ENCODE peak calls at places on chromosomes 2 and 18, in five cellular contexts. G is fibroblast of pulmonary artery, H is breast epithelium, B is WTC11, X is glutamatergic neuron. L is an unnamed sample.
A peak's percentile ranks its signal among the peaks of the same experiment; 100 is the strongest.

GRCh38 chr2:143158500-143159262 is 29.5 kb downstream of the ARHGAP15 start:
- DNase-seq in G (no peak), H (no peak), B (no peak), X (no peak), L (no peak)

GRCh38 chr2:135225781-135226180 is 173.7 kb downstream of the RAB3GAP1 start:
- DNase-seq in G (no peak), H (no peak), B (no peak), X (no peak), L (no peak)

GRCh38 chr2:114068438-114068837 is 178.5 kb downstream of the ACTR3 start:
- DNase-seq in G (peak; percentile 6), H (no peak), B (peak; percentile 15), X (no peak), L (no peak)

GRCh38 chr18:26434887-26435286 is 113.5 kb downstream of the KCTD1 start:
- DNase-seq in G (no peak), H (no peak), B (no peak), X (no peak), L (no peak)

GRCh38 chr18:77803024-77803423 is 553.4 kb downstream of the GALR1 start:
- DNase-seq in G (no peak), H (no peak), B (no peak), X (no peak), L (no peak)

GRCh38 chr2:172962824-172963223 is 112.8 kb upstream of the MAP3K20 start:
- DNase-seq in G (peak; percentile 66), H (no peak), B (no peak), X (no peak), L (no peak)

GRCh38 chr2:102401868-102402267 is 21.1 kb upstream of the IL18RAP start:
- DNase-seq in G (no peak), H (no peak), B (no peak), X (no peak), L (no peak)

GRCh38 chr18:69968073-69968472 is 20.4 kb upstream of the CD226 start:
- DNase-seq in G (no peak), H (no peak), B (peak; percentile 30), X (no peak), L (no peak)

GRCh38 chr2:43980902-43981301 is 14.9 kb downstream of the LRPPRC start:
- DNase-seq in G (no peak), H (no peak), B (no peak), X (no peak), L (no peak)

GRCh38 chr2:235567842-235568241 is 74.0 kb downstream of the AGAP1 start:
- DNase-seq in G (no peak), H (no peak), B (no peak), X (no peak), L (no peak)

GRCh38 chr18:35088931-35089330 is 47.7 kb downstream of the MAPRE2 start:
- DNase-seq in G (no peak), H (no peak), B (no peak), X (no peak), L (no peak)

GRCh38 chr2:177143444-177143843 is 69.2 kb upstream of the HNRNPA3 start:
- DNase-seq in G (peak; percentile 61), H (no peak), B (no peak), X (no peak), L (no peak)

GRCh38 chr2:212554233-212554632 is 15.6 kb upstream of the ERBB4 start:
- DNase-seq in G (no peak), H (no peak), B (no peak), X (no peak), L (no peak)

GRCh38 chr2:112627060-112628040 is 18.4 kb upstream of the SLC20A1 start:
- DNase-seq in G (peak; percentile 98), H (no peak), B (no peak), X (no peak), L (no peak)

GRCh38 chr2:102753563-102754159 is 8.2 kb upstream of the TMEM182 start:
- DNase-seq in G (peak; percentile 61), H (no peak), B (no peak), X (no peak), L (no peak)

GRCh38 chr18:78757014-78757413 is 222.6 kb upstream of the SALL3 start:
- DNase-seq in G (no peak), H (peak; percentile 22), B (no peak), X (no peak), L (no peak)

GRCh38 chr2:17475285-17475684 is 43.0 kb downstream of the RAD51AP2 start:
- DNase-seq in G (peak; percentile 21), H (no peak), B (no peak), X (no peak), L (no peak)

GRCh38 chr2:3125761-3126130 is 251.9 kb downstream of the EIPR1 start:
- DNase-seq in G (no peak), H (no peak), B (no peak), X (no peak), L (no peak)

GRCh38 chr18:41703744-41704530 is 251.1 kb upstream of the PIK3C3 start:
- DNase-seq in G (peak; percentile 53), H (no peak), B (no peak), X (no peak), L (no peak)

GRCh38 chr2:85064927-85065630 is 68.1 kb upstream of the TCF7L1 start:
- DNase-seq in G (no peak), H (no peak), B (peak; percentile 31), X (peak; percentile 50), L (no peak)

GRCh38 chr2:12452211-12452610 is 264.5 kb upstream of the TRIB2 start:
- DNase-seq in G (peak; percentile 71), H (no peak), B (no peak), X (no peak), L (no peak)

GRCh38 chr2:164867779-164868397 is 26.3 kb upstream of the COBLL1 start:
- DNase-seq in G (no peak), H (no peak), B (no peak), X (no peak), L (no peak)

GRCh38 chr2:172095905-172096660 is 6.6 kb downstream of the DLX2 start:
- DNase-seq in G (no peak), H (no peak), B (no peak), X (no peak), L (no peak)

GRCh38 chr18:46334200-46334553 is 230.0 kb downstream of the HAUS1 start:
- DNase-seq in G (no peak), H (no peak), B (no peak), X (no peak), L (no peak)

GRCh38 chr2:66428986-66429612 is 5.8 kb upstream of the MEIS1 start:
- DNase-seq in G (peak; percentile 82), H (no peak), B (no peak), X (no peak), L (no peak)

GRCh38 chr2:180411631-180412030 is 404.5 kb upstream of the CWC22 start:
- DNase-seq in G (peak; percentile 23), H (no peak), B (no peak), X (no peak), L (no peak)

GRCh38 chr2:9407363-9407811 is 15.9 kb downstream of the ITGB1BP1 start:
- DNase-seq in G (no peak), H (no peak), B (no peak), X (no peak), L (no peak)

GRCh38 chr2:38104598-38104997 is 28.6 kb upstream of the CYP1B1 start:
- DNase-seq in G (no peak), H (no peak), B (no peak), X (no peak), L (no peak)

GRCh38 chr2:173254659-173255058 is 100.0 kb upstream of the CDCA7 start:
- DNase-seq in G (no peak), H (no peak), B (no peak), X (no peak), L (no peak)

GRCh38 chr2:165682546-165682945 is 111.5 kb downstream of the GALNT3 start:
- DNase-seq in G (no peak), H (no peak), B (no peak), X (no peak), L (no peak)

GRCh38 chr2:240111253-240111652 is 24.9 kb downstream of the COPS9 start:
- DNase-seq in G (peak; percentile 12), H (no peak), B (no peak), X (no peak), L (no peak)

GRCh38 chr2:35080231-35080905 is 1275.2 kb upstream of the CRIM1 start:
- DNase-seq in G (no peak), H (no peak), B (no peak), X (no peak), L (no peak)

GRCh38 chr2:105396254-105397024 is 2.4 kb downstream of the FHL2 start:
- DNase-seq in G (peak; percentile 91), H (peak; percentile 79), B (no peak), X (no peak), L (no peak)

GRCh38 chr2:189018636-189019035 is 44.5 kb downstream of the COL3A1 start:
- DNase-seq in G (peak; percentile 39), H (no peak), B (no peak), X (no peak), L (no peak)

GRCh38 chr2:128832946-128833560 is 514.4 kb upstream of the HS6ST1 start:
- DNase-seq in G (no peak), H (no peak), B (no peak), X (no peak), L (no peak)

GRCh38 chr2:54955674-54956391 is 94.4 kb downstream of the RTN4 start:
- DNase-seq in G (no peak), H (no peak), B (no peak), X (no peak), L (no peak)

DNA sequence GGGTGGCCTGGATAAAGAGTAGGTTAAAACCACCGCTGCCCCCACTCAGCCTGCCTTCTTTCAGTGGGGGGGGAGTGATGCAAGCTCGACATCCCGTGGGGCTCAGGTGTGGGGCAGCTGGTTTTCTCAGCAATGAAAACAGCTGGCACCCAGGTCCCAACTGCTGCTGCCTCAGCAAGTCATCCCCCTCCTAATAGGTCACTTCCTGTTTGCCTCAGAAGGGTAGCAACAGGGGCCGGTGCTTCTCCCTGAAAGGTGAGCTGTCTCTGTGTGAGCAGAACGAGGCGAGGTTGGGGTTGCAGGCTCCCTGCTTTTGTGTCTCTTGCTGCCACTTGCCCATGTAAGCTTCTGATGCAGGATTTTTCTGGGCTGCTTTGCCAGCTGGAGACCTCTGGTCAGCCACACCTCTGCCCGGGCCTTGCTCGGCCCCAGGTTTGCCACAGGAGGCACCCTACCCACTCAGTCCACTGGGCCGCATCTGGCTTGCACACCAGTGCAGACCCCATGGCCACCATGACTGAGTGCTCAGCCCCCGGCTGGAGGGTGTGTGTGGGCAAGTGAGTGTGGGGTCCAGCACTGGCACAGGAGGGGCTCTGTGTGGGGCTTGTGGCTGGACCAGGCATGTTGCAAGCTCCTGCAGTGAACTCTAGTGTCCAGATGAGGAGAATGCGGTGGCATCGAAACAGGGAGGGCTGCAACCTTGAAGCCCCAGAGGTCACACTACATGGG is 11.5 kb upstream of the ASB1 start:
- DNase-seq in G (no peak), H (no peak), B (no peak), X (no peak), L (no peak)
- TF ChIP-seq CTCF in G (no peak), H (no peak), B (no peak), X (no peak), L (no peak)

GRCh38 chr2:71861186-71862160 is 286.2 kb downstream of the CYP26B1 start:
- DNase-seq in G (no peak), H (no peak), B (no peak), X (no peak), L (no peak)
- TF ChIP-seq CTCF in G (no peak), H (no peak), B (no peak), X (no peak), L (no peak)

GRCh38 chr18:21192308-21192624 is 49.8 kb upstream of the GREB1L start:
- DNase-seq in G (no peak), H (no peak), B (no peak), X (no peak), L (no peak)
- TF ChIP-seq CTCF in G (no peak), H (no peak), B (no peak), X (no peak), L (no peak)

GRCh38 chr18:24428709-24429108 is 2.2 kb downstream of the IMPACT start:
- DNase-seq in G (no peak), H (no peak), B (no peak), X (no peak), L (no peak)
- TF ChIP-seq CTCF in G (no peak), H (no peak), B (no peak), X (no peak), L (no peak)

L was measured in activated B cell treated with CpG ODN at 0.5 μM for 24 hours.